ENCODE peak calls at places on chromosomes 16 and 17, in nine cellular contexts. U, D, G, J, H, M, A, E and L are unnamed samples.

GRCh38 chr17:78818932-78819331 is 21.7 kb downstream of the USP36 start:
- DNase-seq in U (no peak), E (no peak), G (peak), A (no peak), D (no peak), M (peak), J (no peak), H (no peak), L (no peak)

GRCh38 chr17:48510761-48511604 is 19.8 kb downstream of the HOXB1 start:
- DNase-seq in J (no peak), A (no peak), M (peak), U (no peak), H (no peak), E (no peak), D (no peak), G (no peak), L (no peak)

GRCh38 chr17:42067371-42068180 is 17.2 kb upstream of the C17orf113 start:
- DNase-seq in E (peak), M (peak), G (peak), D (peak), H (peak), A (peak), U (peak), J (no peak), L (peak)

GRCh38 chr16:56614549-56614991 is 6.2 kb downstream of the MT2A start:
- DNase-seq in G (no peak), D (no peak), J (no peak), A (no peak), H (no peak), E (no peak), U (no peak), M (no peak), L (no peak)

GRCh38 chr16:58733248-58733670 is 857 bp downstream of the GOT2 start:
- DNase-seq in U (no peak), A (no peak), G (no peak), M (no peak), E (no peak), D (no peak), J (no peak), H (no peak), L (no peak)

GRCh38 chr16:56874800-56875199 is 9.8 kb downstream of the SLC12A3 start:
- DNase-seq in M (no peak), D (no peak), G (no peak), J (no peak), H (peak), U (peak), E (no peak), A (no peak), L (no peak)

GRCh38 chr17:64077409-64077808 is 52.5 kb downstream of the ERN1 start:
- DNase-seq in H (no peak), M (no peak), E (no peak), G (no peak), A (peak), J (no peak), D (no peak), U (no peak), L (no peak)

GRCh38 chr17:5003214-5003867 is 5.6 kb downstream of the KIF1C start:
- DNase-seq in U (no peak), E (no peak), D (no peak), A (no peak), H (no peak), J (no peak), M (no peak), G (no peak), L (no peak)

GRCh38 chr16:31453255-31454204 is 5.8 kb upstream of the ARMC5 start:
- DNase-seq in H (peak), D (no peak), A (peak), E (no peak), J (no peak), U (no peak), M (no peak), G (no peak), L (no peak)

GRCh38 chr17:227581-228222 is 46.3 kb upstream of the DOC2B start:
- DNase-seq in M (no peak), H (no peak), D (no peak), J (no peak), E (no peak), U (no peak), G (no peak), A (no peak), L (no peak)

GRCh38 chr16:81889896-81890634 is 111.0 kb downstream of the PLCG2 start:
- DNase-seq in H (peak), D (peak), G (peak), U (no peak), E (no peak), M (no peak), J (peak), A (peak), L (no peak)

GRCh38 chr17:78675316-78675616 is 98.1 kb upstream of the DNAH17 start:
- DNase-seq in G (no peak), A (no peak), J (no peak), E (no peak), M (no peak), H (no peak), D (no peak), U (no peak), L (no peak)

GRCh38 chr17:38327936-38328335 is 15.8 kb downstream of the GPR179 start:
- DNase-seq in H (no peak), A (no peak), D (no peak), E (no peak), J (no peak), U (no peak), G (no peak), M (no peak), L (no peak)

GRCh38 chr17:4276514-4276913 is 12.7 kb upstream of the ANKFY1 start:
- DNase-seq in J (no peak), D (no peak), A (no peak), U (no peak), G (no peak), E (no peak), M (no peak), H (no peak), L (no peak)

GRCh38 chr16:81729451-81729850 is 49.6 kb upstream of the PLCG2 start:
- DNase-seq in A (no peak), M (no peak), D (no peak), H (no peak), G (no peak), U (no peak), E (no peak), J (no peak), L (no peak)

GRCh38 chr17:2996208-2996855 is 67.1 kb downstream of the OR1D5 start:
- DNase-seq in G (no peak), J (no peak), D (no peak), M (no peak), E (no peak), H (no peak), U (no peak), A (no peak), L (no peak)

GRCh38 chr16:85688586-85689284 is at the start of gene GINS2:
- DNase-seq in H (peak), J (peak), A (peak), G (peak), U (peak), D (peak), E (peak), M (peak), L (peak)

GRCh38 chr16:83335076-83335475 is 472.7 kb upstream of the HSBP1 start:
- DNase-seq in E (no peak), J (no peak), G (no peak), D (no peak), A (no peak), H (no peak), U (no peak), M (no peak), L (no peak)

GRCh38 chr17:56973520-56973919 is 4.4 kb upstream of the SCPEP1 start:
- DNase-seq in E (no peak), G (no peak), D (no peak), U (no peak), H (no peak), A (peak), M (no peak), J (no peak), L (no peak)

GRCh38 chr17:81309140-81309858 is 14.2 kb upstream of the SLC38A10 start:
- DNase-seq in E (peak), G (no peak), H (peak), A (peak), D (peak), U (peak), J (no peak), M (no peak), L (peak)

GRCh38 chr17:17570207-17570797 is 21.2 kb downstream of the PEMT start:
- DNase-seq in H (peak), D (no peak), U (no peak), A (no peak), J (no peak), E (peak), G (no peak), M (no peak), L (no peak)

GRCh38 chr16:62692685-62693084 is 656.4 kb upstream of the CDH8 start:
- DNase-seq in J (no peak), E (no peak), U (no peak), G (no peak), H (no peak), M (no peak), D (no peak), A (no peak), L (no peak)

GRCh38 chr16:50812046-50812445 is 70.2 kb downstream of the CYLD start:
- DNase-seq in D (no peak), M (no peak), E (no peak), A (peak), J (no peak), H (no peak), U (no peak), G (no peak), L (no peak)

GRCh38 chr16:17271687-17272086 is 199.1 kb downstream of the XYLT1 start:
- DNase-seq in G (no peak), E (no peak), A (no peak), M (no peak), U (no peak), J (no peak), H (peak), D (no peak), L (no peak)

GRCh38 chr16:12542818-12543699 is 260.6 kb downstream of the CPPED1 start:
- DNase-seq in U (no peak), J (no peak), H (no peak), D (no peak), M (no peak), A (no peak), E (no peak), G (no peak), L (no peak)

GRCh38 chr17:66965801-66966528 is 1.5 kb downstream of the CACNG4 start:
- DNase-seq in H (peak), U (no peak), D (no peak), G (no peak), M (no peak), E (no peak), A (no peak), J (no peak), L (no peak)

GRCh38 chr16:79498928-79499327 is 101.6 kb downstream of the MAF start:
- DNase-seq in G (no peak), A (no peak), U (no peak), M (no peak), E (no peak), D (no peak), H (no peak), J (no peak), L (no peak)

GRCh38 chr17:42780816-42781638 is 617 bp downstream of the WNK4 start:
- DNase-seq in U (no peak), A (no peak), E (no peak), J (no peak), H (peak), M (no peak), G (no peak), D (no peak), L (no peak)

GRCh38 chr16:17590711-17591654 is 120.2 kb upstream of the XYLT1 start:
- DNase-seq in A (no peak), D (no peak), M (peak), U (no peak), G (peak), H (no peak), J (no peak), E (no peak), L (no peak)

GRCh38 chr16:66853261-66854139 is 9.3 kb downstream of the CA7 start:
- DNase-seq in H (no peak), D (no peak), E (no peak), G (no peak), M (no peak), J (no peak), U (no peak), A (no peak), L (no peak)

GRCh38 chr17:71237903-71238538 is 882.8 kb upstream of the SOX9 start:
- DNase-seq in H (no peak), D (no peak), J (no peak), A (no peak), E (no peak), M (no peak), U (no peak), G (no peak), L (no peak)

GRCh38 chr16:75025766-75026165 is 26.9 kb downstream of the ZNRF1 start:
- DNase-seq in H (no peak), M (no peak), E (no peak), D (no peak), J (no peak), U (no peak), G (no peak), A (no peak), L (no peak)
- H3K27ac ChIP-seq in H (no peak), M (no peak), E (peak), D (no peak), J (peak), U (peak), G (no peak), A (peak), L (no peak)

GRCh38 chr17:50037321-50038107 is 18.4 kb upstream of the ITGA3 start:
- DNase-seq in M (no peak), G (no peak), A (peak), D (no peak), J (no peak), U (no peak), E (peak), H (no peak), L (no peak)
- H3K27ac ChIP-seq in M (no peak), G (no peak), A (no peak), D (no peak), J (no peak), U (peak), E (no peak), H (no peak), L (no peak)

GRCh38 chr17:72425133-72425795 is 304.4 kb downstream of the SOX9 start:
- DNase-seq in J (no peak), H (no peak), A (no peak), M (no peak), D (no peak), U (no peak), G (no peak), E (no peak), L (no peak)
- H3K27ac ChIP-seq in J (no peak), H (no peak), A (no peak), M (no peak), D (no peak), U (no peak), G (no peak), E (no peak), L (no peak)

DNA sequence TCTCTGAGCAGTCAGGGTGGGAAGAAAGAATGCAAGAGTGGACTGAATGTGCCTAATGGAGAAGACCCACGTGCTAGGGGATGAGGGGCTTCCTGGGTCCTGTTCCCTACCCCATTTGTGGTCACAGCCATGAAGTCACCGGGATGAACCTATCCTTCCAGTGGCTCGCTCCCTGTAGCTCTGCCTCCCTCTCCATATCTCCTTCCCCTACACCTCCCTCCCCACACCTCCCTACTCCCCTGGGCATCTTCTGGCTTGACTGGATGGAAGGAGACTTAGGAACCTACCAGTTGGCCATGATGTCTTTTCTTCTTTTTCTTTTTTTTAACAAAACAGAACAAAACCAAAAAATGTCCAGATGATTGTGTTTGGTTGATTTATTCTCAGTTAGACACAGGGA is 14.1 kb downstream of the IGFBP4 start:
- DNase-seq in A (no peak), M (no peak), E (no peak), G (no peak), H (no peak), J (no peak), D (no peak), U (no peak), L (no peak)
- H3K27ac ChIP-seq in A (no peak), M (no peak), E (peak), G (no peak), H (peak), J (peak), D (no peak), U (peak), L (no peak)